ENCODE peak calls at places on chromosomes 4 and X, in four cellular contexts. V, F, O and P are unnamed samples.

GRCh38 chr4:153087671-153088194 is 116.5 kb upstream of the TRIM2 start:
- DNase-seq in F (no peak), O (no peak), V (no peak), P (no peak)

GRCh38 chr4:23097251-23097650 is 404.5 kb downstream of the GBA3 start:
- DNase-seq in V (no peak), F (peak; percentile 2), O (no peak), P (no peak)

GRCh38 chrX:49111846-49112245 is 11.7 kb downstream of the GPKOW start:
- DNase-seq in V (no peak), F (no peak), O (no peak), P (no peak)

GRCh38 chrX:74925210-74926088 is at the start of gene NEXMIF:
- DNase-seq in F (no peak), V (peak; percentile 22), O (no peak), P (no peak)

GRCh38 chr4:75495489-75495888 is 18.7 kb downstream of the RCHY1 start:
- DNase-seq in F (no peak), O (no peak), V (no peak), P (no peak)

GRCh38 chrX:290476-291166 is 9.4 kb downstream of the PLCXD1 start:
- DNase-seq in V (no peak), O (no peak), F (no peak), P (no peak)

GRCh38 chrX:120692319-120692718 is 62.5 kb upstream of the C1GALT1C1 start:
- DNase-seq in V (no peak), F (no peak), O (no peak), P (no peak)

GRCh38 chr4:117429061-117429460 is 343.7 kb upstream of the TRAM1L1 start:
- DNase-seq in O (no peak), V (no peak), F (no peak), P (no peak)

GRCh38 chr4:15575951-15576350 is 79.2 kb downstream of the FBXL5 start:
- DNase-seq in O (no peak), F (no peak), V (no peak), P (no peak)

GRCh38 chrX:83008415-83008814 is 499.7 kb upstream of the POU3F4 start:
- DNase-seq in O (no peak), F (no peak), V (no peak), P (no peak)

GRCh38 chrX:1246816-1247215 is 21.8 kb upstream of the CSF2RA start:
- DNase-seq in V (peak; percentile 87), F (peak; percentile 38), O (no peak), P (no peak)

GRCh38 chr4:165378398-165378762 is 428 bp upstream of the CPE start:
- DNase-seq in F (no peak), V (no peak), O (no peak), P (no peak)

GRCh38 chr4:76692761-76693160 is 205.2 kb downstream of the SOWAHB start:
- DNase-seq in O (no peak), F (no peak), V (no peak), P (no peak)

GRCh38 chrX:131830400-131831184 is 192.5 kb upstream of the STK26 start:
- DNase-seq in O (peak; percentile 84), V (peak; percentile 27), F (no peak), P (peak; percentile 86)

GRCh38 chr4:139015948-139016451 is 419 bp downstream of the NOCT start:
- DNase-seq in F (no peak), O (no peak), V (peak; percentile 34), P (no peak)

GRCh38 chrX:146278381-146278780 is 460.8 kb downstream of the SLITRK2 start:
- DNase-seq in V (no peak), F (no peak), O (no peak), P (no peak)

GRCh38 chr4:112060212-112060611 is 85.0 kb upstream of the FAM241A start:
- DNase-seq in F (no peak), O (no peak), V (no peak), P (no peak)

GRCh38 chrX:29903365-29903764 is 312.0 kb upstream of the MAGEB2 start:
- DNase-seq in V (no peak), O (no peak), F (no peak), P (no peak)

GRCh38 chrX:120270567-120270966 is 20.0 kb downstream of the ZBTB33 start:
- DNase-seq in O (no peak), V (no peak), F (no peak), P (no peak)